ENCODE peak calls at places on chromosomes 4 and X, in seven cellular contexts. One of them, this sample, is unnamed.

GRCh38 chr4:26197018-26197779 is 123.6 kb upstream of the RBPJ start:
- DNase-seq in left lung: no peak
- DNase-seq in AG04449: peak
- DNase-seq in heart right ventricle: no peak
- DNase-seq in transverse colon: peak
- DNase-seq in stromal cell of bone marrow: peak
- DNase-seq in stimulated activated effector memory CD8-positive, alpha-beta T cell treated with anti-CD3 and anti-CD28 coated beads, Interleukin-12 subunit alpha, Interleukin-12 subunit beta, amount 100 ng/mL, for 72 hours: peak
- DNase-seq in this sample: no peak

GRCh38 chr4:1043658-1044468 is 32.4 kb downstream of the FGFRL1 start:
- DNase-seq in left lung: peak
- DNase-seq in AG04449: peak
- DNase-seq in heart right ventricle: peak
- DNase-seq in transverse colon: peak
- DNase-seq in stromal cell of bone marrow: peak
- DNase-seq in stimulated activated effector memory CD8-positive, alpha-beta T cell treated with anti-CD3 and anti-CD28 coated beads, Interleukin-12 subunit alpha, Interleukin-12 subunit beta, amount 100 ng/mL, for 72 hours: no peak
- DNase-seq in this sample: no peak

GRCh38 chrX:134512566-134512965 is 52.6 kb downstream of the HPRT1 start:
- DNase-seq in left lung: no peak
- DNase-seq in AG04449: no peak
- DNase-seq in heart right ventricle: no peak
- DNase-seq in transverse colon: no peak
- DNase-seq in stromal cell of bone marrow: no peak
- DNase-seq in stimulated activated effector memory CD8-positive, alpha-beta T cell treated with anti-CD3 and anti-CD28 coated beads, Interleukin-12 subunit alpha, Interleukin-12 subunit beta, amount 100 ng/mL, for 72 hours: no peak
- DNase-seq in this sample: no peak

GRCh38 chr4:168877779-168878491 is 132.1 kb downstream of the CBR4 start:
- DNase-seq in left lung: peak
- DNase-seq in AG04449: no peak
- DNase-seq in heart right ventricle: peak
- DNase-seq in transverse colon: no peak
- DNase-seq in stromal cell of bone marrow: no peak
- DNase-seq in stimulated activated effector memory CD8-positive, alpha-beta T cell treated with anti-CD3 and anti-CD28 coated beads, Interleukin-12 subunit alpha, Interleukin-12 subunit beta, amount 100 ng/mL, for 72 hours: no peak
- DNase-seq in this sample: no peak

GRCh38 chr4:67288964-67289363 is 256.3 kb downstream of the CENPC start:
- DNase-seq in left lung: no peak
- DNase-seq in AG04449: no peak
- DNase-seq in heart right ventricle: no peak
- DNase-seq in transverse colon: no peak
- DNase-seq in stromal cell of bone marrow: no peak
- DNase-seq in stimulated activated effector memory CD8-positive, alpha-beta T cell treated with anti-CD3 and anti-CD28 coated beads, Interleukin-12 subunit alpha, Interleukin-12 subunit beta, amount 100 ng/mL, for 72 hours: no peak
- DNase-seq in this sample: no peak

GRCh38 chrX:154546354-154547244 is at the start of gene G6PD:
- DNase-seq in left lung: no peak
- DNase-seq in AG04449: no peak
- DNase-seq in heart right ventricle: peak
- DNase-seq in transverse colon: peak
- DNase-seq in stromal cell of bone marrow: no peak
- DNase-seq in stimulated activated effector memory CD8-positive, alpha-beta T cell treated with anti-CD3 and anti-CD28 coated beads, Interleukin-12 subunit alpha, Interleukin-12 subunit beta, amount 100 ng/mL, for 72 hours: no peak
- DNase-seq in this sample: no peak

GRCh38 chr4:158170691-158171455 is 2.0 kb downstream of the GASK1B start:
- DNase-seq in left lung: peak
- DNase-seq in AG04449: no peak
- DNase-seq in heart right ventricle: peak
- DNase-seq in transverse colon: peak
- DNase-seq in stromal cell of bone marrow: peak
- DNase-seq in stimulated activated effector memory CD8-positive, alpha-beta T cell treated with anti-CD3 and anti-CD28 coated beads, Interleukin-12 subunit alpha, Interleukin-12 subunit beta, amount 100 ng/mL, for 72 hours: no peak
- DNase-seq in this sample: no peak

GRCh38 chr4:153465583-153465921 is 608 bp upstream of the TMEM131L start:
- DNase-seq in left lung: peak
- DNase-seq in AG04449: no peak
- DNase-seq in heart right ventricle: peak
- DNase-seq in transverse colon: peak
- DNase-seq in stromal cell of bone marrow: peak
- DNase-seq in stimulated activated effector memory CD8-positive, alpha-beta T cell treated with anti-CD3 and anti-CD28 coated beads, Interleukin-12 subunit alpha, Interleukin-12 subunit beta, amount 100 ng/mL, for 72 hours: no peak
- DNase-seq in this sample: no peak

GRCh38 chr4:183960912-183961569 is 55.9 kb downstream of the STOX2 start:
- DNase-seq in left lung: no peak
- DNase-seq in AG04449: no peak
- DNase-seq in heart right ventricle: no peak
- DNase-seq in transverse colon: peak
- DNase-seq in stromal cell of bone marrow: no peak
- DNase-seq in stimulated activated effector memory CD8-positive, alpha-beta T cell treated with anti-CD3 and anti-CD28 coated beads, Interleukin-12 subunit alpha, Interleukin-12 subunit beta, amount 100 ng/mL, for 72 hours: no peak
- DNase-seq in this sample: no peak

GRCh38 chrX:128460835-128461234 is 408.6 kb upstream of the ACTRT1 start:
- DNase-seq in left lung: no peak
- DNase-seq in AG04449: no peak
- DNase-seq in heart right ventricle: no peak
- DNase-seq in transverse colon: no peak
- DNase-seq in stromal cell of bone marrow: no peak
- DNase-seq in stimulated activated effector memory CD8-positive, alpha-beta T cell treated with anti-CD3 and anti-CD28 coated beads, Interleukin-12 subunit alpha, Interleukin-12 subunit beta, amount 100 ng/mL, for 72 hours: no peak
- DNase-seq in this sample: no peak

GRCh38 chrX:153515435-153515834 is 2.0 kb upstream of the ATP2B3 start:
- DNase-seq in left lung: no peak
- DNase-seq in AG04449: no peak
- DNase-seq in heart right ventricle: no peak
- DNase-seq in transverse colon: no peak
- DNase-seq in stromal cell of bone marrow: no peak
- DNase-seq in stimulated activated effector memory CD8-positive, alpha-beta T cell treated with anti-CD3 and anti-CD28 coated beads, Interleukin-12 subunit alpha, Interleukin-12 subunit beta, amount 100 ng/mL, for 72 hours: no peak
- DNase-seq in this sample: no peak

GRCh38 chrX:119685225-119686066 is 7.5 kb downstream of the SEPTIN6 start:
- DNase-seq in left lung: no peak
- DNase-seq in AG04449: no peak
- DNase-seq in heart right ventricle: peak
- DNase-seq in transverse colon: no peak
- DNase-seq in stromal cell of bone marrow: no peak
- DNase-seq in stimulated activated effector memory CD8-positive, alpha-beta T cell treated with anti-CD3 and anti-CD28 coated beads, Interleukin-12 subunit alpha, Interleukin-12 subunit beta, amount 100 ng/mL, for 72 hours: no peak
- DNase-seq in this sample: no peak

GRCh38 chr4:18722748-18723191 is 701.2 kb upstream of the LCORL start:
- DNase-seq in left lung: no peak
- DNase-seq in AG04449: no peak
- DNase-seq in heart right ventricle: no peak
- DNase-seq in transverse colon: peak
- DNase-seq in stromal cell of bone marrow: no peak
- DNase-seq in stimulated activated effector memory CD8-positive, alpha-beta T cell treated with anti-CD3 and anti-CD28 coated beads, Interleukin-12 subunit alpha, Interleukin-12 subunit beta, amount 100 ng/mL, for 72 hours: no peak
- DNase-seq in this sample: no peak

GRCh38 chrX:106608016-106608415 is 3.8 kb upstream of the RADX start:
- DNase-seq in left lung: no peak
- DNase-seq in AG04449: no peak
- DNase-seq in heart right ventricle: no peak
- DNase-seq in transverse colon: no peak
- DNase-seq in stromal cell of bone marrow: no peak
- DNase-seq in stimulated activated effector memory CD8-positive, alpha-beta T cell treated with anti-CD3 and anti-CD28 coated beads, Interleukin-12 subunit alpha, Interleukin-12 subunit beta, amount 100 ng/mL, for 72 hours: no peak
- DNase-seq in this sample: no peak

GRCh38 chrX:28659269-28659668 is 72.0 kb downstream of the IL1RAPL1 start:
- DNase-seq in left lung: no peak
- DNase-seq in AG04449: no peak
- DNase-seq in heart right ventricle: no peak
- DNase-seq in transverse colon: no peak
- DNase-seq in stromal cell of bone marrow: no peak
- DNase-seq in stimulated activated effector memory CD8-positive, alpha-beta T cell treated with anti-CD3 and anti-CD28 coated beads, Interleukin-12 subunit alpha, Interleukin-12 subunit beta, amount 100 ng/mL, for 72 hours: no peak
- DNase-seq in this sample: no peak

GRCh38 chrX:139972629-139973257 is 7.4 kb upstream of the CXorf66 start:
- DNase-seq in left lung: no peak
- DNase-seq in AG04449: no peak
- DNase-seq in heart right ventricle: no peak
- DNase-seq in transverse colon: no peak
- DNase-seq in stromal cell of bone marrow: no peak
- DNase-seq in stimulated activated effector memory CD8-positive, alpha-beta T cell treated with anti-CD3 and anti-CD28 coated beads, Interleukin-12 subunit alpha, Interleukin-12 subunit beta, amount 100 ng/mL, for 72 hours: no peak
- DNase-seq in this sample: no peak

This sample was measured in amygdala.